ENCODE peak calls at places on chromosomes 12 and 14, in ten cellular contexts. D is non-pigmented ciliary epithelial cell; E is fibroblast of lung; V is H54; A is posterior vena cava; I is stimulated activated CD4-positive, alpha-beta T cell treated with anti-CD3 and anti-CD28 coated beads, TNF-alpha, amount 100 ng/mL, for 1 hour; F is dorsolateral prefrontal cortex; C is activated CD8-positive, alpha-beta T cell treated with anti-CD3 and anti-CD28 coated beads, Interleukin-2, amount 10 ng/mL, durations not matched to agents 7 days and 5 days; B is Panc1; O is aorta. U is an unnamed sample.

GRCh38 chr14:70814466-70814865 is 5.2 kb upstream of the MAP3K9 start:
- DNase-seq in I (no peak), A (no peak), O (no peak), V (no peak), F (no peak), B (no peak), E (no peak), D (no peak), C (no peak), U (no peak)

GRCh38 chr14:70753518-70753953 is 55.8 kb downstream of the MAP3K9 start:
- DNase-seq in A (no peak), D (no peak), I (no peak), C (no peak), B (no peak), O (no peak), E (no peak), F (no peak), V (no peak), U (no peak)

GRCh38 chr14:102926104-102926503 is 3.6 kb downstream of the AMN start:
- DNase-seq in A (no peak), V (no peak), D (no peak), I (no peak), E (no peak), B (no peak), O (no peak), C (no peak), F (no peak), U (no peak)

GRCh38 chr14:20610002-20610765 is 19.0 kb upstream of the RNASE12 start:
- DNase-seq in D (peak; percentile 53), V (no peak), C (peak; percentile 79), F (peak; percentile 83), A (peak; percentile 90), I (peak; percentile 62), B (peak; percentile 72), E (peak; percentile 69), O (peak; percentile 82), U (peak; percentile 71)

GRCh38 chr12:16726879-16727278 is 120.9 kb upstream of the LMO3 start:
- DNase-seq in V (no peak), E (no peak), O (no peak), D (peak; percentile 30), I (no peak), B (no peak), A (no peak), F (no peak), C (no peak), U (no peak)

GRCh38 chr14:50099335-50099734 is 17.0 kb downstream of the VCPKMT start:
- DNase-seq in O (no peak), C (no peak), I (no peak), B (no peak), A (no peak), E (no peak), D (no peak), F (no peak), V (peak; percentile 44), U (no peak)

GRCh38 chr12:116878567-116879508 is 2.4 kb downstream of the HRK start:
- DNase-seq in F (no peak), A (no peak), E (peak; percentile 19), D (no peak), C (peak; percentile 25), I (no peak), B (no peak), V (peak; percentile 78), O (no peak), U (no peak)

GRCh38 chr14:92546347-92547053 is 32.9 kb downstream of the RIN3 start:
- DNase-seq in B (no peak), E (peak; percentile 72), C (no peak), I (no peak), O (no peak), D (peak; percentile 6), V (peak; percentile 28), F (no peak), A (no peak), U (no peak)

GRCh38 chr12:52496590-52497071 is 3.6 kb upstream of the KRT6A start:
- DNase-seq in B (no peak), F (no peak), C (no peak), D (no peak), O (no peak), V (peak; percentile 61), I (no peak), E (peak; percentile 2), A (no peak), U (no peak)

GRCh38 chr12:112308652-112309051 is 73.6 kb downstream of the HECTD4 start:
- DNase-seq in D (no peak), B (no peak), E (no peak), C (no peak), V (no peak), I (no peak), O (no peak), F (peak; percentile 62), A (no peak), U (no peak)

GRCh38 chr12:101696477-101697196 is 803 bp upstream of the CHPT1 start:
- DNase-seq in A (peak; percentile 86), O (peak; percentile 56), V (no peak), B (no peak), E (peak; percentile 42), D (no peak), C (no peak), I (no peak), F (peak; percentile 45), U (no peak)

GRCh38 chr12:132084681-132085635 is 59.2 kb downstream of the DDX51 start:
- DNase-seq in D (no peak), C (peak; percentile 63), V (peak; percentile 65), B (no peak), I (peak; percentile 37), O (peak; percentile 78), F (no peak), A (peak; percentile 93), E (peak; percentile 47), U (peak; percentile 47)

GRCh38 chr12:96143392-96143791 is 50.8 kb upstream of the ELK3 start:
- DNase-seq in I (no peak), B (no peak), V (no peak), O (no peak), C (peak; percentile 28), F (no peak), D (no peak), E (no peak), A (no peak), U (no peak)

GRCh38 chr12:116244001-116244400 is 33.5 kb downstream of the MED13L start:
- DNase-seq in A (no peak), F (no peak), B (no peak), I (no peak), C (no peak), O (no peak), E (peak; percentile 33), V (no peak), D (no peak), U (no peak)

GRCh38 chr12:132593938-132594358 is 16.4 kb downstream of the LRCOL1 start:
- DNase-seq in D (peak; percentile 74), E (peak; percentile 93), C (peak; percentile 35), V (peak; percentile 98), O (peak; percentile 92), I (no peak), B (peak; percentile 63), A (peak; percentile 95), F (peak; percentile 96), U (no peak)

GRCh38 chr12:29073631-29074239 is 75.3 kb upstream of the FAR2 start:
- DNase-seq in E (peak; percentile 69), D (no peak), C (peak; percentile 31), B (peak; percentile 42), F (peak; percentile 9), I (no peak), A (no peak), V (no peak), O (no peak), U (no peak)

GRCh38 chr12:85782711-85783110 is 53.5 kb downstream of the RASSF9 start:
- DNase-seq in I (no peak), C (no peak), E (no peak), F (no peak), O (no peak), B (no peak), D (no peak), A (no peak), V (no peak), U (no peak)

GRCh38 chr12:119666900-119667576 is 895 bp upstream of the PRKAB1 start:
- DNase-seq in C (no peak), V (no peak), E (no peak), O (no peak), I (no peak), F (no peak), B (no peak), A (no peak), D (no peak), U (no peak)

GRCh38 chr12:39712334-39712733 is 92.7 kb upstream of the ABCD2 start:
- DNase-seq in I (no peak), E (no peak), A (no peak), B (no peak), C (no peak), D (no peak), V (no peak), F (no peak), O (no peak), U (no peak)

GRCh38 chr12:124496584-124496983 is 70.8 kb downstream of the NCOR2 start:
- DNase-seq in B (no peak), E (no peak), F (no peak), D (no peak), I (no peak), V (no peak), C (peak; percentile 24), A (no peak), O (no peak), U (no peak)

GRCh38 chr12:78229491-78230209 is 399.0 kb downstream of the NAV3 start:
- DNase-seq in F (no peak), O (no peak), B (peak; percentile 30), A (no peak), I (no peak), V (peak; percentile 5), D (peak; percentile 27), E (peak; percentile 54), C (peak; percentile 37), U (no peak)

GRCh38 chr12:89349814-89350213 is 2.5 kb downstream of the DUSP6 start:
- DNase-seq in A (no peak), D (no peak), E (peak; percentile 71), B (no peak), O (peak; percentile 53), F (no peak), I (no peak), V (peak; percentile 30), C (peak; percentile 32), U (no peak)

GRCh38 chr12:124720019-124720686 is 143.5 kb downstream of the SCARB1 start:
- DNase-seq in D (no peak), O (no peak), I (no peak), B (no peak), V (peak; percentile 59), F (no peak), E (peak; percentile 43), C (no peak), A (no peak), U (no peak)

GRCh38 chr12:66014818-66015217 is 115.7 kb downstream of the LLPH start:
- DNase-seq in V (no peak), I (no peak), E (peak; percentile 82), C (no peak), B (no peak), F (no peak), O (no peak), D (no peak), A (no peak), U (no peak)

GRCh38 chr14:76597387-76597786 is 163.9 kb upstream of the VASH1 start:
- DNase-seq in E (no peak), C (no peak), F (no peak), O (no peak), B (no peak), V (no peak), I (no peak), A (no peak), D (no peak), U (no peak)

GRCh38 chr12:14970467-14970866 is 2.4 kb upstream of the PDE6H start:
- DNase-seq in C (no peak), D (no peak), V (no peak), O (no peak), E (peak; percentile 31), A (no peak), F (no peak), B (no peak), I (no peak), U (no peak)

GRCh38 chr12:46579474-46579873 is 206.9 kb upstream of the SLC38A2 start:
- DNase-seq in D (no peak), F (no peak), O (no peak), I (no peak), V (no peak), E (no peak), C (no peak), A (no peak), B (no peak), U (no peak)

GRCh38 chr12:124863409-124864325 is at the start of gene SCARB1:
- DNase-seq in V (peak; percentile 87), D (no peak), C (peak; percentile 86), A (peak; percentile 93), F (peak; percentile 80), B (no peak), O (peak; percentile 90), E (peak; percentile 73), I (peak; percentile 80), U (peak; percentile 76)

U was measured in stimulated activated CD8-positive, alpha-beta memory T cell treated with anti-CD3 and anti-CD28 coated beads, Interleukin-2, amount 100 ng/mL, for 48 hours.